ENCODE peak calls at places on chromosome 15, in eight cellular contexts. J is activated CD4-positive, alpha-beta T cell treated with anti-CD3 and anti-CD28 coated beads, Interleukin-2, amount 10 ng/mL, durations not matched to agents 7 days and 5 days; L is hippocampal formation; A is aorta; S is SK-MEL-5; U is fibroblast of the conjunctiva; X is activated CD8-positive, alpha-beta memory T cell treated with anti-CD3 and anti-CD28 coated beads for 24 hours; Y is kidney glomerular epithelial cell. R is an unnamed sample.

GRCh38 chr15:75107905-75108838 is 84.8 kb downstream of the PPCDC start:
- DNase-seq in J (peak), L (no peak), A (no peak), S (no peak), U (peak), X (peak), Y (peak), R (peak)

GRCh38 chr15:86852741-86853140 is 773.1 kb downstream of the AGBL1 start:
- DNase-seq in J (no peak), L (no peak), A (no peak), S (no peak), U (no peak), X (no peak), Y (no peak), R (no peak)

GRCh38 chr15:57143511-57144078 is 225.2 kb downstream of the TCF12 start:
- DNase-seq in J (no peak), L (no peak), A (no peak), S (no peak), U (no peak), X (no peak), Y (no peak), R (no peak)

GRCh38 chr15:95757171-95757570 is 573.3 kb upstream of the NR2F2 start:
- DNase-seq in J (no peak), L (no peak), A (no peak), S (no peak), U (no peak), X (no peak), Y (no peak), R (no peak)

GRCh38 chr15:45199136-45199810 is 11.5 kb upstream of the SHF start:
- DNase-seq in J (peak), L (peak), A (no peak), S (no peak), U (no peak), X (no peak), Y (peak), R (no peak)

GRCh38 chr15:52481915-52482314 is 46.8 kb downstream of the MYO5A start:
- DNase-seq in J (peak), L (no peak), A (no peak), S (peak), U (no peak), X (no peak), Y (peak), R (peak)

GRCh38 chr15:65085990-65086679 is 9.6 kb downstream of the KBTBD13 start:
- DNase-seq in J (peak), L (no peak), A (no peak), S (peak), U (no peak), X (no peak), Y (peak), R (no peak)

GRCh38 chr15:48177383-48177874 is 666 bp downstream of the MYEF2 start:
- DNase-seq in J (no peak), L (peak), A (no peak), S (no peak), U (peak), X (no peak), Y (peak), R (peak)

GRCh38 chr15:68795298-68795848 is 25.3 kb downstream of the ANP32A start:
- DNase-seq in J (peak), L (peak), A (peak), S (no peak), U (peak), X (peak), Y (no peak), R (no peak)

GRCh38 chr15:51192560-51193280 is 98.0 kb upstream of the TNFAIP8L3 start:
- DNase-seq in J (peak), L (peak), A (peak), S (peak), U (peak), X (peak), Y (peak), R (peak)

GRCh38 chr15:57356178-57356577 is 20.1 kb upstream of the CGNL1 start:
- DNase-seq in J (no peak), L (no peak), A (no peak), S (no peak), U (no peak), X (no peak), Y (no peak), R (no peak)

GRCh38 chr15:98861188-98861587 is 146.4 kb downstream of the PGPEP1L start:
- DNase-seq in J (no peak), L (no peak), A (no peak), S (no peak), U (no peak), X (no peak), Y (no peak), R (no peak)

GRCh38 chr15:42880121-42880520 is 40.5 kb downstream of the TTBK2 start:
- DNase-seq in J (no peak), L (no peak), A (no peak), S (no peak), U (no peak), X (no peak), Y (no peak), R (no peak)

GRCh38 chr15:48963524-48964113 is at the start of gene SHC4:
- DNase-seq in J (peak), L (peak), A (peak), S (peak), U (peak), X (peak), Y (peak), R (peak)

GRCh38 chr15:58666957-58667356 is 82.5 kb downstream of the ADAM10 start:
- DNase-seq in J (no peak), L (peak), A (no peak), S (peak), U (peak), X (no peak), Y (no peak), R (no peak)

GRCh38 chr15:23897091-23897490 is 210.0 kb upstream of the NDN start:
- DNase-seq in J (no peak), L (no peak), A (no peak), S (no peak), U (no peak), X (no peak), Y (no peak), R (no peak)

GRCh38 chr15:100291106-100291505 is 50.7 kb downstream of the ADAMTS17 start:
- DNase-seq in J (no peak), L (no peak), A (no peak), S (peak), U (no peak), X (no peak), Y (peak), R (peak)

GRCh38 chr15:46296797-46297196 is 662.0 kb downstream of the SQOR start:
- DNase-seq in J (no peak), L (no peak), A (no peak), S (no peak), U (no peak), X (no peak), Y (no peak), R (no peak)

GRCh38 chr15:58678683-58679082 is 70.8 kb downstream of the ADAM10 start:
- DNase-seq in J (no peak), L (no peak), A (no peak), S (no peak), U (no peak), X (no peak), Y (no peak), R (no peak)

GRCh38 chr15:56040081-56041035 is 46.9 kb upstream of the NEDD4 start:
- DNase-seq in J (no peak), L (no peak), A (peak), S (peak), U (peak), X (no peak), Y (peak), R (peak)

GRCh38 chr15:77419050-77419835 is 661 bp downstream of the PEAK1 start:
- DNase-seq in J (peak), L (peak), A (peak), S (no peak), U (no peak), X (peak), Y (peak), R (no peak)

GRCh38 chr15:90585863-90586262 is 56.1 kb downstream of the CRTC3 start:
- DNase-seq in J (no peak), L (no peak), A (no peak), S (no peak), U (no peak), X (no peak), Y (no peak), R (no peak)

GRCh38 chr15:81085213-81085612 is 48.9 kb upstream of the CFAP161 start:
- DNase-seq in J (no peak), L (no peak), A (no peak), S (no peak), U (no peak), X (no peak), Y (no peak), R (no peak)

GRCh38 chr15:48811325-48811938 is 563 bp upstream of the CEP152 start:
- DNase-seq in J (no peak), L (no peak), A (no peak), S (no peak), U (no peak), X (no peak), Y (peak), R (no peak)

GRCh38 chr15:40081691-40082194 is 26.9 kb downstream of the BMF start:
- DNase-seq in J (no peak), L (peak), A (no peak), S (peak), U (peak), X (no peak), Y (peak), R (peak)

GRCh38 chr15:40334541-40334940 is 6.2 kb downstream of the CCDC9B start:
- DNase-seq in J (no peak), L (no peak), A (no peak), S (no peak), U (no peak), X (no peak), Y (no peak), R (no peak)

GRCh38 chr15:68597581-68597980 is 18.8 kb downstream of the CORO2B start:
- DNase-seq in J (no peak), L (no peak), A (no peak), S (no peak), U (no peak), X (no peak), Y (no peak), R (no peak)

R was measured in H4.